ENCODE peak calls at places on chromosomes 11 and 22, in four cellular contexts. One of them, this sample, is unnamed.
A peak's percentile ranks its signal among the peaks of the same experiment; 100 is the strongest.

GRCh38 chr11:77038825-77039326 is 4.7 kb downstream of the B3GNT6 start:
- DNase-seq in H1: no peak
- DNase-seq in IMR-90: no peak
- DNase-seq in mesenchymal stem cell: no peak
- DNase-seq in this sample: no peak

GRCh38 chr11:110298298-110298765 is 1.9 kb upstream of the RDX start:
- DNase-seq in H1: no peak
- DNase-seq in IMR-90: no peak
- DNase-seq in mesenchymal stem cell: no peak
- DNase-seq in this sample: peak; percentile 62

GRCh38 chr22:46072030-46072881 is 78.1 kb upstream of the PPARA start:
- DNase-seq in H1: peak; percentile 68
- DNase-seq in IMR-90: peak; percentile 61
- DNase-seq in mesenchymal stem cell: peak; percentile 67
- DNase-seq in this sample: peak; percentile 15

GRCh38 chr11:1504581-1505290 is 18.2 kb upstream of the MOB2 start:
- DNase-seq in H1: no peak
- DNase-seq in IMR-90: no peak
- DNase-seq in mesenchymal stem cell: no peak
- DNase-seq in this sample: no peak

GRCh38 chr22:41305646-41306045 is 4.3 kb downstream of the ZC3H7B start:
- DNase-seq in H1: no peak
- DNase-seq in IMR-90: peak; percentile 73
- DNase-seq in mesenchymal stem cell: peak; percentile 82
- DNase-seq in this sample: no peak

GRCh38 chr22:27603823-27604190 is 197.7 kb downstream of the MN1 start:
- DNase-seq in H1: no peak
- DNase-seq in IMR-90: no peak
- DNase-seq in mesenchymal stem cell: no peak
- DNase-seq in this sample: no peak

GRCh38 chr11:20089796-20090653 is 70.2 kb downstream of the DBX1 start:
- DNase-seq in H1: no peak
- DNase-seq in IMR-90: peak; percentile 71
- DNase-seq in mesenchymal stem cell: no peak
- DNase-seq in this sample: no peak

GRCh38 chr22:22520020-22520656 is at the start of gene ZNF280A:
- DNase-seq in H1: no peak
- DNase-seq in IMR-90: no peak
- DNase-seq in mesenchymal stem cell: no peak
- DNase-seq in this sample: peak; percentile 5

GRCh38 chr11:97463891-97464290 is 1074.1 kb downstream of the JRKL start:
- DNase-seq in H1: no peak
- DNase-seq in IMR-90: no peak
- DNase-seq in mesenchymal stem cell: no peak
- DNase-seq in this sample: peak; percentile 5

GRCh38 chr11:19727246-19727645 is 14.6 kb downstream of the NAV2 start:
- DNase-seq in H1: no peak
- DNase-seq in IMR-90: peak; percentile 80
- DNase-seq in mesenchymal stem cell: peak; percentile 58
- DNase-seq in this sample: no peak

GRCh38 chr22:25749420-25750169 is 7.6 kb downstream of the MYO18B start:
- DNase-seq in H1: no peak
- DNase-seq in IMR-90: no peak
- DNase-seq in mesenchymal stem cell: no peak
- DNase-seq in this sample: no peak

GRCh38 chr11:1931791-1932480 is 12.4 kb downstream of the TNNT3 start:
- DNase-seq in H1: no peak
- DNase-seq in IMR-90: no peak
- DNase-seq in mesenchymal stem cell: no peak
- DNase-seq in this sample: no peak

GRCh38 chr11:124707813-124708212 is 31.9 kb upstream of the NRGN start:
- DNase-seq in H1: no peak
- DNase-seq in IMR-90: no peak
- DNase-seq in mesenchymal stem cell: no peak
- DNase-seq in this sample: no peak

GRCh38 chr11:37861671-37862070 is 1263.6 kb upstream of the RAG2 start:
- DNase-seq in H1: no peak
- DNase-seq in IMR-90: no peak
- DNase-seq in mesenchymal stem cell: no peak
- DNase-seq in this sample: no peak

GRCh38 chr11:102099755-102100154 is 10.5 kb upstream of the YAP1 start:
- DNase-seq in H1: no peak
- DNase-seq in IMR-90: no peak
- DNase-seq in mesenchymal stem cell: no peak
- DNase-seq in this sample: no peak

DNA sequence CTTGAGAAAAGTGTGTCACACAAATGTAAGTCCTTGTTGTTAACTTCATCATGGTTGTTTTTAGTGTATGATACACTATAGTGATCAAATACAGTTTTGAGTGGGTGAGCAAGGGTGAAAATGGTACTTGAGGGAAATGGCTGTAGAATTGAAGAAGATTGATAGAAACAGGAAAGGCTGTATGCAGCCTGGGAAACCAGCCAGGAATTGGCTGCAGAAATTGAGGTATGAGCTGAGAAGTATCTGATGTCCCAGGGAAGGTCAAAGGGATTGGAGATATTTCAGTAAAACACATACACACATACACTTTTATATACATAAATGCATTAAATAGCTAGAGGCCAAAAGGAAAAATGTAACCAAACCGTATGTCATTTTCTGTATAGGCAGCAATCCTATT is 13.1 kb upstream of the YAP1 start:
- DNase-seq in H1: no peak
- DNase-seq in IMR-90: peak; percentile 39
- DNase-seq in mesenchymal stem cell: no peak
- DNase-seq in this sample: no peak
- H2BK120ac ChIP-seq in H1: no peak overlapping the region
- H2BK120ac ChIP-seq in IMR-90: no peak overlapping the region
- H2BK120ac ChIP-seq in mesenchymal stem cell: no peak overlapping the region
- H2BK120ac ChIP-seq in this sample: no peak overlapping the region

DNA sequence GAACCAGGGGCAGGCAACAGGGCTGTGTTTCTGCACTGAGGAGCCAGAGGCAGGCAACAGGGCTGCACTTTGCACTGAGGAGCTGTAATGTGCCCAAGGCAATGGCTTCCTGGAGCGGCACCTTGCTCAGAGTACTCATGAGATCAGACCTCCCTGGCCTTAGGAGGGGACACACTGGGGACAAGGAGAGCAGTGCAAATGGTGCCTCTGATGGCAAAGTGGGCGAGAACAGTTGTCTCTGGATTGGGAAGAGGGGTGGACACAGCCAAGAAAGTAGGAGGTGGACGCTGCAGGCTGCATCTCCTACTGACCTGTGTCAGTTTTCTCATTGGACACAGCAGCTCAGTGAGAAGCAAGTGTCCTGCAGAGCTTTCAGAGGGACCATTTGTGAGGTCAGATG is 1443.3 kb downstream of the TBC1D22A start:
- DNase-seq in H1: peak; percentile 11
- DNase-seq in IMR-90: no peak
- DNase-seq in mesenchymal stem cell: no peak
- DNase-seq in this sample: no peak
- H4K8ac ChIP-seq in H1: peak overlapping the region; percentile 77
- H4K8ac ChIP-seq in IMR-90: no peak overlapping the region
- H4K8ac ChIP-seq in mesenchymal stem cell: no peak overlapping the region
- H4K8ac ChIP-seq in this sample: no peak overlapping the region

GRCh38 chr22:36397767-36398093 is 10.0 kb upstream of the MYH9 start:
- DNase-seq in H1: no peak
- DNase-seq in IMR-90: no peak
- DNase-seq in mesenchymal stem cell: no peak
- DNase-seq in this sample: no peak
- H2BK120ac ChIP-seq in H1: no peak overlapping the region
- H2BK120ac ChIP-seq in IMR-90: peak overlapping the region; percentile 97
- H2BK120ac ChIP-seq in mesenchymal stem cell: no peak overlapping the region
- H2BK120ac ChIP-seq in this sample: no peak overlapping the region

GRCh38 chr11:62505112-62505783 is 41.4 kb downstream of the AHNAK start:
- DNase-seq in H1: peak; percentile 74
- DNase-seq in IMR-90: no peak
- DNase-seq in mesenchymal stem cell: no peak
- DNase-seq in this sample: peak; percentile 83
- H4K8ac ChIP-seq in H1: peak overlapping the region; percentile 7
- H4K8ac ChIP-seq in IMR-90: no peak overlapping the region
- H4K8ac ChIP-seq in mesenchymal stem cell: peak overlapping the region; percentile 45
- H4K8ac ChIP-seq in this sample: no peak overlapping the region

GRCh38 chr11:62727833-62728721 is at the start of gene TTC9C:
- DNase-seq in H1: peak; percentile 80
- DNase-seq in IMR-90: peak; percentile 97
- DNase-seq in mesenchymal stem cell: peak; percentile 99
- DNase-seq in this sample: peak; percentile 99
- H2BK120ac ChIP-seq in H1: peak within 1 kb of the TSS; percentile 82
- H2BK120ac ChIP-seq in IMR-90: peak within 1 kb of the TSS; percentile 95
- H2BK120ac ChIP-seq in mesenchymal stem cell: peak within 1 kb of the TSS; percentile 71
- H2BK120ac ChIP-seq in this sample: peak within 1 kb of the TSS; percentile 52

GRCh38 chr11:65329944-65330403 is 3.7 kb upstream of the DPF2 start:
- DNase-seq in H1: peak; percentile 91
- DNase-seq in IMR-90: peak; percentile 92
- DNase-seq in mesenchymal stem cell: peak; percentile 90
- DNase-seq in this sample: peak; percentile 93
- H4K8ac ChIP-seq in H1: no peak overlapping the region
- H4K8ac ChIP-seq in IMR-90: peak overlapping the region; percentile 50
- H4K8ac ChIP-seq in mesenchymal stem cell: no peak overlapping the region
- H4K8ac ChIP-seq in this sample: no peak overlapping the region

GRCh38 chr11:36730761-36731160 is 132.7 kb upstream of the RAG2 start:
- DNase-seq in H1: no peak
- DNase-seq in IMR-90: no peak
- DNase-seq in mesenchymal stem cell: no peak
- DNase-seq in this sample: peak; percentile 3
- H2BK120ac ChIP-seq in H1: no peak overlapping the region
- H2BK120ac ChIP-seq in IMR-90: no peak overlapping the region
- H2BK120ac ChIP-seq in mesenchymal stem cell: no peak overlapping the region
- H2BK120ac ChIP-seq in this sample: no peak overlapping the region

This sample was measured in mesendoderm.